ENCODE peak calls at places on chromosomes 13 and 19, in nine cellular contexts. One of them, this sample, is unnamed.

GRCh38 chr13:94716016-94716415 is 3.7 kb upstream of the SOX21 start:
- DNase-seq in A549: no peak
- DNase-seq in testis: no peak
- DNase-seq in tibial nerve: no peak
- DNase-seq in ovary: no peak
- DNase-seq in endothelial cell of umbilical vein: no peak
- DNase-seq in spleen: no peak
- DNase-seq in NB4: peak
- DNase-seq in esophagus muscularis mucosa: peak
- DNase-seq in this sample: no peak

GRCh38 chr19:50703915-50704548 is 15.6 kb downstream of the SHANK1 start:
- DNase-seq in A549: peak
- DNase-seq in testis: peak
- DNase-seq in tibial nerve: no peak
- DNase-seq in ovary: no peak
- DNase-seq in endothelial cell of umbilical vein: no peak
- DNase-seq in spleen: no peak
- DNase-seq in NB4: peak
- DNase-seq in esophagus muscularis mucosa: no peak
- DNase-seq in this sample: no peak

GRCh38 chr19:3516675-3517207 is 10.6 kb downstream of the FZR1 start:
- DNase-seq in A549: no peak
- DNase-seq in testis: no peak
- DNase-seq in tibial nerve: no peak
- DNase-seq in ovary: no peak
- DNase-seq in endothelial cell of umbilical vein: no peak
- DNase-seq in spleen: no peak
- DNase-seq in NB4: no peak
- DNase-seq in esophagus muscularis mucosa: no peak
- DNase-seq in this sample: no peak

GRCh38 chr19:17743874-17744273 is 7.4 kb upstream of the FCHO1 start:
- DNase-seq in A549: peak
- DNase-seq in testis: no peak
- DNase-seq in tibial nerve: no peak
- DNase-seq in ovary: no peak
- DNase-seq in endothelial cell of umbilical vein: peak
- DNase-seq in spleen: no peak
- DNase-seq in NB4: peak
- DNase-seq in esophagus muscularis mucosa: no peak
- DNase-seq in this sample: no peak

GRCh38 chr19:55156202-55157063 is 1.1 kb downstream of the TNNI3 start:
- DNase-seq in A549: peak
- DNase-seq in testis: peak
- DNase-seq in tibial nerve: no peak
- DNase-seq in ovary: no peak
- DNase-seq in endothelial cell of umbilical vein: no peak
- DNase-seq in spleen: no peak
- DNase-seq in NB4: no peak
- DNase-seq in esophagus muscularis mucosa: no peak
- DNase-seq in this sample: no peak

GRCh38 chr19:400976-401835 is 7.7 kb downstream of the C2CD4C start:
- DNase-seq in A549: no peak
- DNase-seq in testis: no peak
- DNase-seq in tibial nerve: peak
- DNase-seq in ovary: no peak
- DNase-seq in endothelial cell of umbilical vein: no peak
- DNase-seq in spleen: peak
- DNase-seq in NB4: no peak
- DNase-seq in esophagus muscularis mucosa: no peak
- DNase-seq in this sample: no peak

GRCh38 chr19:54470991-54471782 is 1.9 kb downstream of the CDC42EP5 start:
- DNase-seq in A549: no peak
- DNase-seq in testis: no peak
- DNase-seq in tibial nerve: peak
- DNase-seq in ovary: peak
- DNase-seq in endothelial cell of umbilical vein: peak
- DNase-seq in spleen: peak
- DNase-seq in NB4: no peak
- DNase-seq in esophagus muscularis mucosa: no peak
- DNase-seq in this sample: peak

GRCh38 chr13:99214232-99214631 is 13.6 kb downstream of the UBAC2 start:
- DNase-seq in A549: no peak
- DNase-seq in testis: no peak
- DNase-seq in tibial nerve: no peak
- DNase-seq in ovary: no peak
- DNase-seq in endothelial cell of umbilical vein: no peak
- DNase-seq in spleen: no peak
- DNase-seq in NB4: no peak
- DNase-seq in esophagus muscularis mucosa: peak
- DNase-seq in this sample: no peak

GRCh38 chr19:55641376-55642152 is 762 bp downstream of the ZNF580 start:
- DNase-seq in A549: peak
- DNase-seq in testis: no peak
- DNase-seq in tibial nerve: no peak
- DNase-seq in ovary: no peak
- DNase-seq in endothelial cell of umbilical vein: no peak
- DNase-seq in spleen: no peak
- DNase-seq in NB4: peak
- DNase-seq in esophagus muscularis mucosa: no peak
- DNase-seq in this sample: peak

GRCh38 chr19:44371815-44372480 is 15.5 kb upstream of the ZNF112 start:
- DNase-seq in A549: no peak
- DNase-seq in testis: no peak
- DNase-seq in tibial nerve: no peak
- DNase-seq in ovary: no peak
- DNase-seq in endothelial cell of umbilical vein: no peak
- DNase-seq in spleen: no peak
- DNase-seq in NB4: no peak
- DNase-seq in esophagus muscularis mucosa: no peak
- DNase-seq in this sample: no peak

GRCh38 chr13:30847697-30848307 is 58.3 kb upstream of the MEDAG start:
- DNase-seq in A549: no peak
- DNase-seq in testis: no peak
- DNase-seq in tibial nerve: no peak
- DNase-seq in ovary: no peak
- DNase-seq in endothelial cell of umbilical vein: no peak
- DNase-seq in spleen: no peak
- DNase-seq in NB4: peak
- DNase-seq in esophagus muscularis mucosa: no peak
- DNase-seq in this sample: peak

GRCh38 chr13:110311721-110312668 is 4.9 kb downstream of the COL4A2 start:
- DNase-seq in A549: no peak
- DNase-seq in testis: no peak
- DNase-seq in tibial nerve: no peak
- DNase-seq in ovary: peak
- DNase-seq in endothelial cell of umbilical vein: no peak
- DNase-seq in spleen: no peak
- DNase-seq in NB4: no peak
- DNase-seq in esophagus muscularis mucosa: no peak
- DNase-seq in this sample: no peak

GRCh38 chr13:30398601-30399072 is 23.7 kb upstream of the UBE2L5 start:
- DNase-seq in A549: no peak
- DNase-seq in testis: no peak
- DNase-seq in tibial nerve: no peak
- DNase-seq in ovary: no peak
- DNase-seq in endothelial cell of umbilical vein: no peak
- DNase-seq in spleen: no peak
- DNase-seq in NB4: no peak
- DNase-seq in esophagus muscularis mucosa: no peak
- DNase-seq in this sample: no peak

GRCh38 chr19:40754611-40755247 is 3.7 kb downstream of the SNRPA start:
- DNase-seq in A549: peak
- DNase-seq in testis: no peak
- DNase-seq in tibial nerve: no peak
- DNase-seq in ovary: no peak
- DNase-seq in endothelial cell of umbilical vein: no peak
- DNase-seq in spleen: no peak
- DNase-seq in NB4: peak
- DNase-seq in esophagus muscularis mucosa: no peak
- DNase-seq in this sample: no peak

DNA sequence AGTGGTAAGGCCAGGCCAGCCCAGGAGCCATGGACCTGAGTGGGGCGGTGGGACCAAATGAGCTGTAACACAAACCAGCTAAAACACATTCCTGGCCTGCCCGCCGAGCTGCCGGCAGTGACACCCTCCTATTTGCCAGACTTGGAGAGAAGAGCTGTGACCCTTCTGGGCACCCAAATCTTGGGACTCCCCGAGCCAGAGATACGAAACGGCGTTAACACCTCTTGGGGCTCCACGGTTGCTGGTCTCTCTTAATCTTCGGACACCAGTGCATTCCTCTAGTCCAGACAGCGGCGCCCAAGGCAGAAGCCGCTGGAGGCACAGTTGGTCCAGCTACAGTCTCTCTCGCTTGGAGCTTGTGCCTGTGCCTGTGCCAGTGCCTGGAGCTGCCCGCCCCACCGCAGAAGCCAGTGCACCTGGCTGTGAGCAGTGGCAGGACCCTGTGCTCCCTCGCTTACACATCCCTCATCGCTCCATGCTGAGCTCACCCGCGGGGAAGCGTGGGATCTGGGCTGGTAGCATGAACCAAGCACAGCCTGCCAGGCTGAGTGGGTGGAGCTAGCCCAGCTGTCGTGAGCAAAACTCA is 147.2 kb upstream of the KLHL1 start:
- DNase-seq in A549: no peak
- DNase-seq in testis: peak
- DNase-seq in tibial nerve: no peak
- DNase-seq in ovary: no peak
- DNase-seq in endothelial cell of umbilical vein: no peak
- DNase-seq in spleen: peak
- DNase-seq in NB4: no peak
- DNase-seq in esophagus muscularis mucosa: no peak
- DNase-seq in this sample: no peak
- TF ChIP-seq POLR2A in A549: no peak
- TF ChIP-seq POLR2A in testis: no peak
- TF ChIP-seq POLR2A in tibial nerve: no peak
- TF ChIP-seq POLR2A in ovary: no peak
- TF ChIP-seq POLR2A in endothelial cell of umbilical vein: no peak
- TF ChIP-seq POLR2A in spleen: no peak
- TF ChIP-seq POLR2A in NB4: no peak
- TF ChIP-seq POLR2A in esophagus muscularis mucosa: no peak
- TF ChIP-seq POLR2A in this sample: no peak

DNA sequence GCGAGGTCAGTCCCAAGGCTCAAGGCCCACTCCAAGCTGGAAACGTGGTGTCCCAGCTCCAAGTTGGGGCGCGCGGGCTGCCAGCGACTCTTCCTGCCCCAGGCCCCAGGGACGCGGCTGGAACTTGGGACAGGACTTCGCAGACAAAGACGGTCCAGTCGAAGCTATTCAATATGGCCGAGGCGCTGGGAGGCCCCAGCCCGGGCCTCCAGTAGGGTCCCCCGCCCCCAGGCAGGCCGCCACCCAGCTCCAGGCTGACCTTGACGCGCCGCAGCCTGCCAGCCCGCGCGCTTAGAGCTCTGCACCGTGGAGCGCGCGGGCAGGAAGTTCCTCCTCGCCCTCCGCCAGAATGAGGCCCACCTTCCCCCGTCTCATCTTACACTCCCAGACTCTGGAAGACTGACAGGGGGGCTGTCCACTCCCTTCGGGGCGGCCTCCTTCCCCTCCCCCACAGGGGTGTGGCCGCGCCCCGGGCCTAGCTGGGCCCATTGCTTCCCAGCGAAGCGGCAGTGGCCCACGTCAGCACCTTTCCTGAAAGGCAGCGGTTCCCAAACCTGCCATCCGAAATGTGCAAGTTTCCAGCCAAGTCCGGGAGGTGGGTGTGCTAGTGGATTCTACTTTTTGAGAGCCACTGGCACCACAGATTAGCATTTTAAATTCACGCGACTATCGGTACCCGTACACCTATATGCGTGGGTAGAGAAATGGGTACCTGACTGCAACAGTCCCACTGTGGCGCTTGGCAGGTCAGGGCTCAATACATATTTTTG is at the start of gene CCDC8:
- DNase-seq in A549: no peak
- DNase-seq in testis: peak
- DNase-seq in tibial nerve: peak
- DNase-seq in ovary: peak
- DNase-seq in endothelial cell of umbilical vein: no peak
- DNase-seq in spleen: no peak
- DNase-seq in NB4: peak
- DNase-seq in esophagus muscularis mucosa: no peak
- DNase-seq in this sample: no peak
- TF ChIP-seq POLR2A in A549: no peak
- TF ChIP-seq POLR2A in testis: peak
- TF ChIP-seq POLR2A in tibial nerve: peak
- TF ChIP-seq POLR2A in ovary: peak
- TF ChIP-seq POLR2A in endothelial cell of umbilical vein: no peak
- TF ChIP-seq POLR2A in spleen: no peak
- TF ChIP-seq POLR2A in NB4: peak
- TF ChIP-seq POLR2A in esophagus muscularis mucosa: no peak
- TF ChIP-seq POLR2A in this sample: no peak

GRCh38 chr19:13553880-13554400 is 47.7 kb upstream of the CACNA1A start:
- DNase-seq in A549: no peak
- DNase-seq in testis: no peak
- DNase-seq in tibial nerve: no peak
- DNase-seq in ovary: no peak
- DNase-seq in endothelial cell of umbilical vein: no peak
- DNase-seq in spleen: no peak
- DNase-seq in NB4: no peak
- DNase-seq in esophagus muscularis mucosa: no peak
- DNase-seq in this sample: no peak
- TF ChIP-seq POLR2A in A549: no peak
- TF ChIP-seq POLR2A in testis: no peak
- TF ChIP-seq POLR2A in tibial nerve: no peak
- TF ChIP-seq POLR2A in ovary: no peak
- TF ChIP-seq POLR2A in endothelial cell of umbilical vein: no peak
- TF ChIP-seq POLR2A in spleen: no peak
- TF ChIP-seq POLR2A in NB4: no peak
- TF ChIP-seq POLR2A in esophagus muscularis mucosa: no peak
- TF ChIP-seq POLR2A in this sample: no peak

GRCh38 chr13:32048816-32049215 is 17.2 kb downstream of the FRY start:
- DNase-seq in A549: no peak
- DNase-seq in testis: no peak
- DNase-seq in tibial nerve: no peak
- DNase-seq in ovary: no peak
- DNase-seq in endothelial cell of umbilical vein: peak
- DNase-seq in spleen: no peak
- DNase-seq in NB4: peak
- DNase-seq in esophagus muscularis mucosa: no peak
- DNase-seq in this sample: no peak
- TF ChIP-seq POLR2A in A549: no peak
- TF ChIP-seq POLR2A in testis: no peak
- TF ChIP-seq POLR2A in tibial nerve: no peak
- TF ChIP-seq POLR2A in ovary: no peak
- TF ChIP-seq POLR2A in endothelial cell of umbilical vein: no peak
- TF ChIP-seq POLR2A in spleen: no peak
- TF ChIP-seq POLR2A in NB4: no peak
- TF ChIP-seq POLR2A in esophagus muscularis mucosa: no peak
- TF ChIP-seq POLR2A in this sample: no peak